ENCODE peak calls at places on chromosome 20, in eight cellular contexts. L is mesenchymal stem cell, E is T-helper 1 cell, G is HFFc6, Y is astrocyte of the spinal cord, C is putamen, U is small intestine, H is NCI-H1105 treated with DMSO at 0.1 percent for 48 hours. W is an unnamed sample.

GRCh38 chr20:62754122-62754990 is 41.9 kb upstream of the MRGBP start:
- DNase-seq in L (no peak), E (no peak), G (no peak), Y (no peak), C (no peak), U (no peak), H (no peak), W (no peak)

GRCh38 chr20:56631318-56631989 is 2.3 kb downstream of the TFAP2C start:
- DNase-seq in L (no peak), E (no peak), G (no peak), Y (no peak), C (no peak), U (no peak), H (no peak), W (no peak)

GRCh38 chr20:53914861-53915458 is 155.4 kb downstream of the BCAS1 start:
- DNase-seq in L (peak), E (no peak), G (no peak), Y (peak), C (peak), U (peak), H (no peak), W (no peak)

GRCh38 chr20:58246346-58246745 is 17.9 kb upstream of the ANKRD60 start:
- DNase-seq in L (peak), E (no peak), G (no peak), Y (peak), C (no peak), U (no peak), H (peak), W (no peak)

GRCh38 chr20:8309638-8310037 is 177.6 kb downstream of the PLCB1 start:
- DNase-seq in L (no peak), E (no peak), G (no peak), Y (peak), C (peak), U (no peak), H (no peak), W (no peak)

GRCh38 chr20:21719592-21720214 is 14.2 kb downstream of the PAX1 start:
- DNase-seq in L (peak), E (peak), G (peak), Y (peak), C (peak), U (peak), H (peak), W (no peak)

GRCh38 chr20:5191829-5192569 is 65.2 kb downstream of the CDS2 start:
- DNase-seq in L (peak), E (peak), G (peak), Y (peak), C (peak), U (peak), H (peak), W (no peak)

GRCh38 chr20:667351-668034 is 8.1 kb downstream of the SCRT2 start:
- DNase-seq in L (peak), E (peak), G (no peak), Y (peak), C (no peak), U (peak), H (peak), W (peak)

GRCh38 chr20:63580796-63581461 is 6.9 kb upstream of the HELZ2 start:
- DNase-seq in L (peak), E (peak), G (peak), Y (peak), C (peak), U (peak), H (peak), W (peak)

GRCh38 chr20:19806806-19807691 is 49.0 kb downstream of the RIN2 start:
- DNase-seq in L (no peak), E (no peak), G (no peak), Y (peak), C (no peak), U (peak), H (peak), W (no peak)

GRCh38 chr20:21557246-21557982 is 43.5 kb upstream of the NKX2-2 start:
- DNase-seq in L (no peak), E (peak), G (no peak), Y (no peak), C (no peak), U (no peak), H (no peak), W (no peak)

GRCh38 chr20:11195169-11195568 is 521.4 kb upstream of the JAG1 start:
- DNase-seq in L (no peak), E (no peak), G (no peak), Y (no peak), C (no peak), U (peak), H (peak), W (no peak)

GRCh38 chr20:49479785-49480184 is 2.7 kb downstream of the KCNB1 start:
- DNase-seq in L (no peak), E (no peak), G (no peak), Y (no peak), C (no peak), U (no peak), H (no peak), W (no peak)

GRCh38 chr20:36461600-36462439 is 79.5 kb upstream of the MYL9 start:
- DNase-seq in L (peak), E (peak), G (no peak), Y (no peak), C (no peak), U (peak), H (no peak), W (peak)

GRCh38 chr20:19492937-19493336 is 265.1 kb upstream of the RIN2 start:
- DNase-seq in L (no peak), E (no peak), G (no peak), Y (no peak), C (no peak), U (no peak), H (peak), W (no peak)

GRCh38 chr20:20491110-20491783 is 123.3 kb downstream of the INSM1 start:
- DNase-seq in L (no peak), E (no peak), G (peak), Y (peak), C (peak), U (no peak), H (no peak), W (no peak)

GRCh38 chr20:12237772-12238171 is 320.1 kb downstream of the BTBD3 start:
- DNase-seq in L (no peak), E (no peak), G (no peak), Y (no peak), C (peak), U (no peak), H (no peak), W (no peak)

GRCh38 chr20:15867017-15867416 is 706.2 kb downstream of the KIF16B start:
- DNase-seq in L (no peak), E (no peak), G (no peak), Y (no peak), C (no peak), U (no peak), H (no peak), W (no peak)

GRCh38 chr20:52031206-52031573 is 160.4 kb downstream of the ZFP64 start:
- DNase-seq in L (no peak), E (no peak), G (peak), Y (peak), C (no peak), U (no peak), H (no peak), W (no peak)

GRCh38 chr20:13158339-13158738 is 62.7 kb upstream of the ISM1 start:
- DNase-seq in L (no peak), E (no peak), G (no peak), Y (no peak), C (no peak), U (no peak), H (peak), W (no peak)

GRCh38 chr20:57892471-57892870 is 182.7 kb upstream of the PMEPA1 start:
- DNase-seq in L (no peak), E (no peak), G (no peak), Y (no peak), C (no peak), U (no peak), H (no peak), W (no peak)

GRCh38 chr20:52783769-52784168 is 188.4 kb upstream of the TSHZ2 start:
- DNase-seq in L (peak), E (no peak), G (no peak), Y (no peak), C (no peak), U (peak), H (no peak), W (no peak)

GRCh38 chr20:59778615-59779200 is 154.7 kb downstream of the SYCP2 start:
- DNase-seq in L (no peak), E (no peak), G (no peak), Y (no peak), C (no peak), U (no peak), H (no peak), W (no peak)

GRCh38 chr20:43812216-43812615 is 85.4 kb upstream of the GTSF1L start:
- DNase-seq in L (no peak), E (no peak), G (no peak), Y (no peak), C (no peak), U (no peak), H (no peak), W (no peak)

GRCh38 chr20:59105581-59105980 is 58.0 kb upstream of the ZNF831 start:
- DNase-seq in L (no peak), E (no peak), G (no peak), Y (no peak), C (no peak), U (no peak), H (no peak), W (no peak)

GRCh38 chr20:47659904-47660601 is 125.2 kb downstream of the SULF2 start:
- DNase-seq in L (no peak), E (no peak), G (no peak), Y (no peak), C (no peak), U (peak), H (no peak), W (no peak)

GRCh38 chr20:61756966-61757677 is 308.6 kb downstream of the TAF4 start:
- DNase-seq in L (no peak), E (no peak), G (no peak), Y (no peak), C (no peak), U (no peak), H (no peak), W (no peak)

W was measured in T-helper 9 cell.